ENCODE peak calls at places on chromosomes 3 and 15, in nine cellular contexts. W, B, M, G, J, N, Y, K and P are unnamed samples.
A peak's percentile ranks its signal among the peaks of the same experiment; 100 is the strongest.

GRCh38 chr15:100760357-100760903 is 119.2 kb upstream of the ALDH1A3 start:
- DNase-seq in W (no peak), B (no peak), M (no peak), G (no peak), J (no peak), N (no peak), Y (no peak), K (no peak), P (no peak)

GRCh38 chr3:176521531-176522175 is 675.6 kb downstream of the TBL1XR1 start:
- DNase-seq in W (no peak), B (no peak), M (no peak), G (no peak), J (no peak), N (no peak), Y (no peak), K (no peak), P (no peak)

GRCh38 chr3:150544726-150545125 is 1.6 kb downstream of the SERP1 start:
- DNase-seq in W (no peak), B (no peak), M (no peak), G (no peak), J (no peak), N (no peak), Y (no peak), K (no peak), P (no peak)

GRCh38 chr3:178302966-178303930 is 233.0 kb upstream of the KCNMB2 start:
- DNase-seq in W (no peak), B (no peak), M (no peak), G (no peak), J (no peak), N (no peak), Y (no peak), K (no peak), P (no peak)

GRCh38 chr15:68440136-68440535 is 8.2 kb upstream of the ITGA11 start:
- DNase-seq in W (no peak), B (no peak), M (no peak), G (no peak), J (no peak), N (no peak), Y (no peak), K (no peak), P (no peak)

GRCh38 chr3:47515864-47516319 is 2.4 kb upstream of the ELP6 start:
- DNase-seq in W (no peak), B (no peak), M (no peak), G (no peak), J (no peak), N (no peak), Y (no peak), K (no peak), P (no peak)

GRCh38 chr3:170740726-170741591 is 129.0 kb downstream of the RPL22L1 start:
- DNase-seq in W (peak; percentile 19), B (no peak), M (no peak), G (no peak), J (peak; percentile 83), N (no peak), Y (no peak), K (peak; percentile 28), P (peak; percentile 71)

GRCh38 chr3:196322-197153 is at the start of gene CHL1:
- DNase-seq in W (no peak), B (no peak), M (no peak), G (no peak), J (no peak), N (no peak), Y (no peak), K (no peak), P (no peak)

GRCh38 chr15:58805095-58805494 is 34.0 kb downstream of the MINDY2 start:
- DNase-seq in W (no peak), B (no peak), M (no peak), G (no peak), J (no peak), N (no peak), Y (no peak), K (no peak), P (no peak)

GRCh38 chr3:151434151-151434890 is 26.5 kb downstream of the IGSF10 start:
- DNase-seq in W (no peak), B (no peak), M (no peak), G (no peak), J (no peak), N (no peak), Y (no peak), K (peak; percentile 31), P (no peak)

GRCh38 chr15:62241135-62241770 is 76.2 kb upstream of the C2CD4B start:
- DNase-seq in W (peak; percentile 36), B (no peak), M (no peak), G (no peak), J (no peak), N (peak; percentile 36), Y (no peak), K (peak; percentile 46), P (no peak)

GRCh38 chr15:68386587-68387287 is 45.2 kb downstream of the ITGA11 start:
- DNase-seq in W (no peak), B (no peak), M (no peak), G (no peak), J (peak; percentile 25), N (no peak), Y (no peak), K (no peak), P (peak; percentile 7)

GRCh38 chr3:114892117-114892870 is 254.8 kb downstream of the ZBTB20 start:
- DNase-seq in W (peak; percentile 35), B (no peak), M (no peak), G (no peak), J (no peak), N (no peak), Y (no peak), K (no peak), P (no peak)
- H3K4me3 ChIP-seq in W (no peak overlapping the region), B (no peak overlapping the region), M (no peak overlapping the region), G (no peak overlapping the region), J (no peak overlapping the region), N (no peak overlapping the region), Y (no peak overlapping the region), K (no peak overlapping the region), P (no peak overlapping the region)

GRCh38 chr15:51879555-51879954 is 50.1 kb downstream of the TMOD3 start:
- DNase-seq in W (no peak), B (no peak), M (no peak), G (no peak), J (no peak), N (no peak), Y (no peak), K (no peak), P (no peak)
- H3K27ac ChIP-seq in W (peak overlapping the region; percentile 79), B (peak overlapping the region; percentile 33), M (no peak overlapping the region), G (no peak overlapping the region), J (peak overlapping the region; percentile 48), N (no peak overlapping the region), Y (no peak overlapping the region), K (peak overlapping the region; percentile 83), P (peak overlapping the region; percentile 72)

GRCh38 chr3:15283702-15284101 is 48.7 kb downstream of the SH3BP5 start:
- DNase-seq in W (no peak), B (no peak), M (peak; percentile 13), G (peak; percentile 46), J (no peak), N (no peak), Y (no peak), K (no peak), P (no peak)
- H3K4me1 ChIP-seq in W (no peaks in the 10 kb centered on the region), B (no peaks in the 10 kb centered on the region), M (peaks cover 93% of the 10 kb centered on the region), G (peaks cover 15% of the 10 kb centered on the region), J (peaks cover 20% of the 10 kb centered on the region), N (peaks cover 11% of the 10 kb centered on the region), Y (peaks cover 82% of the 10 kb centered on the region), K (peaks cover 4% of the 10 kb centered on the region), P (peaks cover 3% of the 10 kb centered on the region)

DNA sequence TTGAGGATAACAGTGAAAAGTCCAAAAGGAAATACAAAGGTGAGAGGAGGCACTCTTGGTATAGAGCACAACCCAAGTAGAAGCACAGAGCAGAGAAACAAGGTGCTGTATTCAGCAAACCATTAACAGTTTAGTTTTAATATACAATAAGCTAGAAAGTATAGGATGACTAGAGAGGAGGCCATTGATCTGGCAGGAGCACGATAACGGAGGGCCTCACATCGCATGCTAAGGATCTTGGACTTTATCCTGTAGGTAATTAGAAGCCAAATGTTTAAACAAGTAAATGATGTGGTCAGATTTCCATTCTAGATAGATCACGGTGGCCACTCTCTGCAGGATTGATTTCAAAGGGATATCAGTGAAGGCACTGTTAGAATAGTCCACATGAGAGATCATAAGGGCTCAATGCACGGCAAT is 935.0 kb downstream of the ROBO1 start:
- DNase-seq in W (no peak), B (no peak), M (no peak), G (no peak), J (no peak), N (no peak), Y (no peak), K (no peak), P (no peak)
- H3K4me3 ChIP-seq in W (no peak overlapping the region), B (no peak overlapping the region), M (no peak overlapping the region), G (no peak overlapping the region), J (no peak overlapping the region), N (no peak overlapping the region), Y (no peak overlapping the region), K (no peak overlapping the region), P (no peak overlapping the region)

GRCh38 chr3:188158731-188159355 is 4.9 kb downstream of the LPP start:
- DNase-seq in W (no peak), B (no peak), M (no peak), G (no peak), J (no peak), N (no peak), Y (no peak), K (no peak), P (no peak)
- H3K27ac ChIP-seq in W (peak overlapping the region; percentile 34), B (peak overlapping the region; percentile 97), M (no peak overlapping the region), G (no peak overlapping the region), J (peak overlapping the region; percentile 95), N (no peak overlapping the region), Y (no peak overlapping the region), K (peak overlapping the region; percentile 3), P (peak overlapping the region; percentile 94)